ENCODE peak calls at places on chromosome 22, in six cellular contexts. One of them, this sample, is unnamed.

GRCh38 chr22:31616315-31616980 is 45.6 kb downstream of the PISD start:
- DNase-seq in posterior cingulate gyrus: no peak
- DNase-seq in ELF-1: no peak
- DNase-seq in stimulated activated CD4-positive, alpha-beta T cell treated with anti-CD3 and anti-CD28 coated beads, TNF-alpha, amount 100 ng/mL, for 48 hours: no peak
- DNase-seq in AG09319: no peak
- DNase-seq in cardiac septum: no peak
- DNase-seq in this sample: no peak

GRCh38 chr22:48976556-48977535 is 850.8 kb downstream of the BRD1 start:
- DNase-seq in ELF-1: no peak
- DNase-seq in posterior cingulate gyrus: no peak
- DNase-seq in AG09319: no peak
- DNase-seq in stimulated activated CD4-positive, alpha-beta T cell treated with anti-CD3 and anti-CD28 coated beads, TNF-alpha, amount 100 ng/mL, for 48 hours: no peak
- DNase-seq in cardiac septum: no peak
- DNase-seq in this sample: no peak

GRCh38 chr22:39290724-39291161 is 28.7 kb downstream of the RPL3 start:
- DNase-seq in stimulated activated CD4-positive, alpha-beta T cell treated with anti-CD3 and anti-CD28 coated beads, TNF-alpha, amount 100 ng/mL, for 48 hours: no peak
- DNase-seq in ELF-1: peak
- DNase-seq in cardiac septum: no peak
- DNase-seq in posterior cingulate gyrus: no peak
- DNase-seq in AG09319: no peak
- DNase-seq in this sample: no peak

GRCh38 chr22:46969491-46969890 is 207.0 kb downstream of the TBC1D22A start:
- DNase-seq in stimulated activated CD4-positive, alpha-beta T cell treated with anti-CD3 and anti-CD28 coated beads, TNF-alpha, amount 100 ng/mL, for 48 hours: peak
- DNase-seq in posterior cingulate gyrus: no peak
- DNase-seq in cardiac septum: no peak
- DNase-seq in ELF-1: no peak
- DNase-seq in AG09319: no peak
- DNase-seq in this sample: no peak

GRCh38 chr22:17097062-17097461 is 12.3 kb downstream of the IL17RA start:
- DNase-seq in stimulated activated CD4-positive, alpha-beta T cell treated with anti-CD3 and anti-CD28 coated beads, TNF-alpha, amount 100 ng/mL, for 48 hours: no peak
- DNase-seq in posterior cingulate gyrus: no peak
- DNase-seq in cardiac septum: peak
- DNase-seq in AG09319: no peak
- DNase-seq in ELF-1: no peak
- DNase-seq in this sample: no peak

GRCh38 chr22:45441158-45441557 is 27.7 kb downstream of the RIBC2 start:
- DNase-seq in stimulated activated CD4-positive, alpha-beta T cell treated with anti-CD3 and anti-CD28 coated beads, TNF-alpha, amount 100 ng/mL, for 48 hours: no peak
- DNase-seq in cardiac septum: no peak
- DNase-seq in AG09319: no peak
- DNase-seq in posterior cingulate gyrus: peak
- DNase-seq in ELF-1: peak
- DNase-seq in this sample: peak

GRCh38 chr22:45082795-45083194 is 73.0 kb upstream of the PHF21B start:
- DNase-seq in cardiac septum: no peak
- DNase-seq in posterior cingulate gyrus: peak
- DNase-seq in stimulated activated CD4-positive, alpha-beta T cell treated with anti-CD3 and anti-CD28 coated beads, TNF-alpha, amount 100 ng/mL, for 48 hours: no peak
- DNase-seq in AG09319: no peak
- DNase-seq in ELF-1: peak
- DNase-seq in this sample: no peak

GRCh38 chr22:33274941-33275443 is 216.8 kb upstream of the SYN3 start:
- DNase-seq in stimulated activated CD4-positive, alpha-beta T cell treated with anti-CD3 and anti-CD28 coated beads, TNF-alpha, amount 100 ng/mL, for 48 hours: no peak
- DNase-seq in posterior cingulate gyrus: no peak
- DNase-seq in AG09319: no peak
- DNase-seq in cardiac septum: no peak
- DNase-seq in ELF-1: no peak
- DNase-seq in this sample: no peak

GRCh38 chr22:37442537-37442936 is 15.3 kb upstream of the ELFN2 start:
- DNase-seq in stimulated activated CD4-positive, alpha-beta T cell treated with anti-CD3 and anti-CD28 coated beads, TNF-alpha, amount 100 ng/mL, for 48 hours: no peak
- DNase-seq in AG09319: no peak
- DNase-seq in cardiac septum: no peak
- DNase-seq in ELF-1: no peak
- DNase-seq in posterior cingulate gyrus: no peak
- DNase-seq in this sample: no peak

GRCh38 chr22:30404307-30404706 is 7.5 kb downstream of the SEC14L2 start:
- DNase-seq in posterior cingulate gyrus: no peak
- DNase-seq in cardiac septum: no peak
- DNase-seq in ELF-1: no peak
- DNase-seq in AG09319: no peak
- DNase-seq in stimulated activated CD4-positive, alpha-beta T cell treated with anti-CD3 and anti-CD28 coated beads, TNF-alpha, amount 100 ng/mL, for 48 hours: no peak
- DNase-seq in this sample: no peak

GRCh38 chr22:49100764-49101163 is 726.9 kb downstream of the BRD1 start:
- DNase-seq in stimulated activated CD4-positive, alpha-beta T cell treated with anti-CD3 and anti-CD28 coated beads, TNF-alpha, amount 100 ng/mL, for 48 hours: no peak
- DNase-seq in posterior cingulate gyrus: no peak
- DNase-seq in AG09319: no peak
- DNase-seq in ELF-1: no peak
- DNase-seq in cardiac septum: no peak
- DNase-seq in this sample: no peak

GRCh38 chr22:23305321-23305910 is 125.1 kb downstream of the BCR start:
- DNase-seq in cardiac septum: no peak
- DNase-seq in AG09319: no peak
- DNase-seq in posterior cingulate gyrus: no peak
- DNase-seq in stimulated activated CD4-positive, alpha-beta T cell treated with anti-CD3 and anti-CD28 coated beads, TNF-alpha, amount 100 ng/mL, for 48 hours: no peak
- DNase-seq in ELF-1: no peak
- DNase-seq in this sample: no peak

GRCh38 chr22:35684270-35684700 is 33.4 kb upstream of the APOL5 start:
- DNase-seq in stimulated activated CD4-positive, alpha-beta T cell treated with anti-CD3 and anti-CD28 coated beads, TNF-alpha, amount 100 ng/mL, for 48 hours: no peak
- DNase-seq in posterior cingulate gyrus: no peak
- DNase-seq in ELF-1: no peak
- DNase-seq in cardiac septum: no peak
- DNase-seq in AG09319: peak
- DNase-seq in this sample: no peak

This sample was measured in nucleus accumbens.